ENCODE peak calls at places on chromosomes 11 and 22, in nine cellular contexts. B is Kasumi-1, T is aorta, E is lower lobe of right lung, V is NCI-H446 treated with DMSO at 0.1 percent for 48 hours, L is glutamatergic neuron, W is iris pigment epithelial cell, A is SK-N-DZ, Q is amniotic stem cell. J is an unnamed sample.

GRCh38 chr11:117385471-117385870 is 57.8 kb downstream of the CEP164 start:
- DNase-seq in Q (no peak), T (no peak), E (no peak), V (no peak), B (no peak), W (no peak), L (no peak), A (no peak), J (no peak)

GRCh38 chr11:108647701-108648527 is 17.0 kb upstream of the DDX10 start:
- DNase-seq in T (peak; percentile 71), E (peak; percentile 60), B (peak; percentile 66), V (peak; percentile 42), W (peak; percentile 83), L (peak; percentile 76), A (peak; percentile 45), Q (peak; percentile 63), J (peak; percentile 32)

GRCh38 chr11:87125257-87125656 is 87.5 kb downstream of the TMEM135 start:
- DNase-seq in E (no peak), V (no peak), W (peak; percentile 34), B (no peak), L (no peak), Q (no peak), T (no peak), A (no peak), J (no peak)

GRCh38 chr22:46929046-46929688 is 166.7 kb downstream of the TBC1D22A start:
- DNase-seq in T (no peak), E (no peak), Q (no peak), W (no peak), V (no peak), A (no peak), B (no peak), L (no peak), J (no peak)

GRCh38 chr11:45091563-45092392 is 54.7 kb upstream of the PRDM11 start:
- DNase-seq in L (no peak), T (peak; percentile 77), W (no peak), E (no peak), V (no peak), B (no peak), Q (no peak), A (no peak), J (no peak)

GRCh38 chr11:67293090-67293489 is 4.0 kb downstream of the ANKRD13D start:
- DNase-seq in L (no peak), T (no peak), Q (no peak), B (no peak), V (peak; percentile 1), E (peak; percentile 4), A (no peak), W (peak; percentile 70), J (no peak)

GRCh38 chr11:59263225-59263894 is 50.6 kb upstream of the MPEG1 start:
- DNase-seq in B (peak; percentile 7), A (no peak), E (no peak), T (no peak), W (no peak), L (no peak), Q (no peak), V (no peak), J (no peak)

GRCh38 chr22:19970479-19971275 is 29.1 kb upstream of the TXNRD2 start:
- DNase-seq in E (peak; percentile 81), Q (no peak), A (peak; percentile 62), L (peak; percentile 81), B (peak; percentile 71), W (peak; percentile 40), V (no peak), T (peak; percentile 76), J (peak; percentile 57)

GRCh38 chr11:61488651-61489291 is 19.8 kb upstream of the LRRC10B start:
- DNase-seq in T (no peak), Q (no peak), E (no peak), W (peak; percentile 51), A (peak; percentile 76), L (peak; percentile 77), B (no peak), V (no peak), J (no peak)

GRCh38 chr22:26763633-26764295 is 106.4 kb downstream of the MIAT start:
- DNase-seq in A (no peak), E (no peak), V (no peak), L (no peak), B (no peak), T (no peak), Q (no peak), W (peak; percentile 55), J (no peak)

GRCh38 chr22:23904855-23905254 is 10.7 kb downstream of the MIF start:
- DNase-seq in Q (no peak), V (no peak), L (peak; percentile 83), B (no peak), W (no peak), T (no peak), E (no peak), A (no peak), J (no peak)

GRCh38 chr22:17807086-17807485 is 32.8 kb upstream of the BID start:
- DNase-seq in W (no peak), V (no peak), A (no peak), B (no peak), E (no peak), Q (no peak), T (no peak), L (no peak), J (no peak)

GRCh38 chr22:24996420-24996952 is 44.0 kb downstream of the KIAA1671 start:
- DNase-seq in Q (no peak), V (no peak), L (peak; percentile 82), T (no peak), B (no peak), E (no peak), A (peak; percentile 89), W (peak; percentile 15), J (no peak)

GRCh38 chr11:36300651-36301050 is 4.6 kb downstream of the PRR5L start:
- DNase-seq in Q (no peak), T (no peak), V (peak; percentile 79), B (no peak), E (peak; percentile 60), L (no peak), A (no peak), W (peak; percentile 48), J (no peak)

GRCh38 chr22:43002198-43002577 is 12.8 kb downstream of the PACSIN2 start:
- DNase-seq in B (peak; percentile 35), W (peak; percentile 86), V (no peak), Q (no peak), T (no peak), E (no peak), A (no peak), L (no peak), J (no peak)

GRCh38 chr11:529740-530411 is 5.5 kb downstream of the HRAS start:
- DNase-seq in A (no peak), V (no peak), L (no peak), E (no peak), B (no peak), Q (no peak), T (no peak), W (no peak), J (no peak)